ENCODE peak calls at places on chromosome 6, in five cellular contexts. Z is stromal cell of bone marrow; D is SHP77; P is stimulated activated CD8-positive, alpha-beta memory T cell treated with anti-CD3 and anti-CD28 coated beads, Interleukin-4, amount 100 ng/mL, for 4 hours; F is GM20000. X is an unnamed sample.

GRCh38 chr6:14431375-14432330 is 314.1 kb downstream of the CD83 start:
- DNase-seq in Z (no peak), D (no peak), P (no peak), F (no peak), X (no peak)

GRCh38 chr6:3326981-3327380 is 68.2 kb downstream of the PSMG4 start:
- DNase-seq in Z (no peak), D (no peak), P (no peak), F (no peak), X (no peak)

GRCh38 chr6:3139090-3139903 is 18.0 kb downstream of the TUBB2A start:
- DNase-seq in Z (no peak), D (peak), P (no peak), F (peak), X (peak)

GRCh38 chr6:3193102-3193837 is 34.2 kb downstream of the TUBB2B start:
- DNase-seq in Z (no peak), D (no peak), P (no peak), F (no peak), X (no peak)

GRCh38 chr6:117226778-117227177 is 38.6 kb upstream of the VGLL2 start:
- DNase-seq in Z (no peak), D (no peak), P (no peak), F (no peak), X (no peak)

GRCh38 chr6:157650261-157650640 is 172.8 kb upstream of the SNX9 start:
- DNase-seq in Z (no peak), D (no peak), P (no peak), F (no peak), X (peak)

GRCh38 chr6:146620655-146621054 is 21.9 kb downstream of the ADGB start:
- DNase-seq in Z (peak), D (no peak), P (no peak), F (no peak), X (no peak)

GRCh38 chr6:137873273-137873762 is 6.3 kb downstream of the TNFAIP3 start:
- DNase-seq in Z (peak), D (no peak), P (peak), F (peak), X (peak)

GRCh38 chr6:112979830-112980229 is 632.7 kb downstream of the RFPL4B start:
- DNase-seq in Z (peak), D (no peak), P (no peak), F (no peak), X (no peak)